ENCODE peak calls at places on chromosomes 16 and 17, in four cellular contexts. E is ovary, C is ascending aorta, B is tibial artery. Q is an unnamed sample. For H3K4me1 and H3K9me3, the result is how much of the 10 kb centered on the place peaks cover.

GRCh38 chr17:59330314-59330942 is 1.0 kb upstream of the YPEL2 start:
- DNase-seq in E (peak), C (peak), B (peak), Q (no peak)

GRCh38 chr16:31055613-31056012 is 18.4 kb downstream of the ZNF668 start:
- DNase-seq in E (no peak), C (no peak), B (no peak), Q (no peak)

GRCh38 chr16:64459402-64459801 is 662.5 kb downstream of the CDH11 start:
- DNase-seq in E (no peak), C (no peak), B (no peak), Q (no peak)

GRCh38 chr17:42403150-42403549 is 14.9 kb upstream of the STAT3 start:
- DNase-seq in E (no peak), C (no peak), B (no peak), Q (peak)

GRCh38 chr16:67260426-67261063 is 11.8 kb downstream of the SLC9A5 start:
- DNase-seq in E (no peak), C (no peak), B (peak), Q (peak)

GRCh38 chr16:49341706-49342105 is 31.9 kb upstream of the C16orf78 start:
- DNase-seq in E (no peak), C (no peak), B (no peak), Q (no peak)

GRCh38 chr17:30378191-30378796 is 433 bp upstream of the CPD start:
- DNase-seq in E (peak), C (no peak), B (no peak), Q (peak)

GRCh38 chr16:88759245-88759975 is 25.6 kb downstream of the PIEZO1 start:
- DNase-seq in E (peak), C (no peak), B (no peak), Q (no peak)

GRCh38 chr16:67170168-67170947 is at the start of gene NOL3:
- DNase-seq in E (peak), C (peak), B (peak), Q (peak)

GRCh38 chr17:45200701-45201100 is 21.0 kb upstream of the FMNL1 start:
- DNase-seq in E (peak), C (no peak), B (peak), Q (no peak)

GRCh38 chr16:85917012-85917411 is 18.1 kb downstream of the IRF8 start:
- DNase-seq in E (no peak), C (no peak), B (no peak), Q (peak)

GRCh38 chr16:48054881-48055601 is 100.8 kb downstream of the ABCC12 start:
- DNase-seq in E (peak), C (no peak), B (no peak), Q (peak)

GRCh38 chr17:75352079-75352569 is 53.4 kb downstream of the GRB2 start:
- DNase-seq in E (no peak), C (no peak), B (no peak), Q (no peak)

GRCh38 chr16:57884655-57885133 is 82.4 kb upstream of the KIFC3 start:
- DNase-seq in E (no peak), C (no peak), B (no peak), Q (no peak)

GRCh38 chr17:39981207-39982068 is 831 bp downstream of the PSMD3 start:
- DNase-seq in E (no peak), C (no peak), B (no peak), Q (no peak)

GRCh38 chr17:72076678-72077030 is 44.2 kb upstream of the SOX9 start:
- DNase-seq in E (no peak), C (no peak), B (no peak), Q (no peak)

GRCh38 chr17:72075995-72076677 is 44.7 kb upstream of the SOX9 start:
- DNase-seq in E (no peak), C (no peak), B (no peak), Q (no peak)

GRCh38 chr17:72079700-72080099 is 41.1 kb upstream of the SOX9 start:
- DNase-seq in E (no peak), C (no peak), B (no peak), Q (no peak)

GRCh38 chr17:72077326-72077960 is 43.4 kb upstream of the SOX9 start:
- DNase-seq in E (no peak), C (no peak), B (no peak), Q (no peak)
- TF ChIP-seq CTCF in E (no peak), C (no peak), B (no peak), Q (peak)

GRCh38 chr16:71456801-71457200 is 5.2 kb downstream of the ZNF23 start:
- DNase-seq in E (no peak), C (no peak), B (no peak), Q (no peak)
- H3K4me1 ChIP-seq in E (under half), C (under half), B (under half), Q (under half)

GRCh38 chr16:50416388-50416787 is 47.6 kb upstream of the BRD7 start:
- DNase-seq in E (no peak), C (no peak), B (no peak), Q (no peak)
- H3K9me3 ChIP-seq in E (under half), C (under half), B (under half), Q (under half)

DNA sequence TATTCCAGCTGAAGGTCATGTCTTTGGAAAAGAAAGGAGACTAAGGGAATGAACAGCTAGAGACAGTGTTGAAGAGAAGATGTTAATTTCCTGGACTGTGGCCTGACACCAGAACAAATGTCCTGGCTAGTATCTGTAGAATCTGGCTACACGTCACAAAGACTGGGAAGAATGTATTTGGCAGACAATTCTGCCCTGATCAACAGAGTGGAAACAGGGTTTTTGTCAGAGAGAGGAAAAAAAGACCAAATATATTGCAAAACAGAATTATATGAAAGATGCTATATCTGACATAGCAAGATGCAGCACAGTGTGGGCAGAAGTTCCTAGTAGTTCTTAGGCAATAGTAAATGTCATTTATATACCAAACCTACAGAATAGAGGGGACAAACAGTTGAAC is 17.0 kb upstream of the ANKFN1 start:
- DNase-seq in E (no peak), C (no peak), B (no peak), Q (no peak)
- TF ChIP-seq CTCF in E (no peak), C (no peak), B (no peak), Q (no peak)

GRCh38 chr17:81915331-81915730 is 2.6 kb downstream of the SIRT7 start:
- DNase-seq in E (no peak), C (no peak), B (no peak), Q (no peak)
- H3K4me1 ChIP-seq in E (under half), C (under half), B (under half), Q (under half)

DNA sequence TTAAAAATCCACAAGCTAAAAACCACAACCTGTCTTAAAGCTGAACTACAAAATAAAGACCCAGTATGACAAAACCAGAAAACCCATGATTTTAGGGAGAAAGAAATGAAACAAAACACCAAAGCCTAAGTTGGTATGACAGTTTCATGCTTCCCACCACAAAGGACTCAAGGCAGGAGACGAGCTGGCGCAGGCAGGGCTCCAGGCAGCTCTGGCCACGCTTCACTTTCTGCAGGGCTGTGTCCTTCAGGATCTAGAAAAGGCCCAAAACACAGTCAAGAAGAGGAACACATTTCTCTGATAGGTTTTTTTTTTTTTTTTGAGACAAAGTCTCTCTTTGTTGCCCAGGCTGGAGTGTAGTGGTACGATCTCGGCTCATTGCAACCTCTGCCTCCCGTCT is 75.3 kb downstream of the WDR59 start:
- DNase-seq in E (no peak), C (no peak), B (no peak), Q (no peak)
- H3K9me3 ChIP-seq in E (under half), C (under half), B (under half), Q (under half)

GRCh38 chr17:539048-539447 is 175.6 kb downstream of the VPS53 start:
- DNase-seq in E (no peak), C (no peak), B (no peak), Q (peak)
- TF ChIP-seq CTCF in E (no peak), C (no peak), B (no peak), Q (no peak)